ENCODE peak calls at places on chromosomes 7 and 10, in six cellular contexts. K is transverse colon; D is activated CD8-positive, alpha-beta T cell treated with anti-CD3 and anti-CD28 coated beads for 36 hours; F is endothelial cell; Z is coronary artery; E is activated gamma-delta T cell treated with anti-CD3 and anti-CD28 coated beads, Interleukin-2, amount 50 U/mL, for 16 hours. S is an unnamed sample.
A peak's percentile ranks its signal among the peaks of the same experiment; 100 is the strongest.

GRCh38 chr10:131997366-131998049 is 15.8 kb upstream of the BNIP3 start:
- DNase-seq in K (peak; percentile 65), D (no peak), F (peak; percentile 62), Z (no peak), E (no peak), S (no peak)

GRCh38 chr10:84715911-84716310 is 387.5 kb downstream of the CCSER2 start:
- DNase-seq in K (peak; percentile 23), D (peak; percentile 20), F (peak; percentile 72), Z (no peak), E (no peak), S (no peak)

GRCh38 chr7:516606-517456 is 2.8 kb downstream of the PDGFA start:
- DNase-seq in K (peak; percentile 83), D (peak; percentile 62), F (no peak), Z (no peak), E (no peak), S (no peak)

GRCh38 chr7:65219623-65220022 is 154.0 kb upstream of the ZNF92 start:
- DNase-seq in K (no peak), D (no peak), F (no peak), Z (no peak), E (no peak), S (no peak)

GRCh38 chr7:100911484-100911883 is 15.8 kb upstream of the ACHE start:
- DNase-seq in K (peak; percentile 17), D (no peak), F (no peak), Z (no peak), E (no peak), S (no peak)

GRCh38 chr10:44935201-44935960 is 24.2 kb upstream of the RASSF4 start:
- DNase-seq in K (no peak), D (no peak), F (no peak), Z (peak; percentile 81), E (no peak), S (peak; percentile 83)

GRCh38 chr10:97179731-97180366 is 5.9 kb downstream of the SLIT1 start:
- DNase-seq in K (no peak), D (no peak), F (peak; percentile 55), Z (no peak), E (no peak), S (peak; percentile 59)

GRCh38 chr10:71980181-71981023 is 16.2 kb downstream of the CHST3 start:
- DNase-seq in K (no peak), D (no peak), F (no peak), Z (no peak), E (no peak), S (no peak)

GRCh38 chr10:5816170-5816569 is 2.9 kb upstream of the GDI2 start:
- DNase-seq in K (no peak), D (no peak), F (no peak), Z (no peak), E (no peak), S (no peak)

GRCh38 chr10:125779403-125780327 is 4.0 kb upstream of the MMP21 start:
- DNase-seq in K (no peak), D (no peak), F (no peak), Z (peak; percentile 57), E (no peak), S (no peak)

GRCh38 chr7:40986351-40986873 is 716.5 kb downstream of the INHBA start:
- DNase-seq in K (no peak), D (no peak), F (no peak), Z (no peak), E (no peak), S (no peak)

GRCh38 chr10:12351889-12352288 is 2.5 kb downstream of the CAMK1D start:
- DNase-seq in K (no peak), D (no peak), F (no peak), Z (no peak), E (no peak), S (no peak)

GRCh38 chr7:149456770-149457421 is 4.0 kb downstream of the ZNF777 start:
- DNase-seq in K (no peak), D (no peak), F (no peak), Z (no peak), E (no peak), S (no peak)

GRCh38 chr10:47165711-47166404 is 134.1 kb upstream of the GDF10 start:
- DNase-seq in K (peak; percentile 29), D (peak; percentile 59), F (no peak), Z (no peak), E (no peak), S (no peak)

GRCh38 chr10:132187421-132188138 is 832 bp downstream of the DPYSL4 start:
- DNase-seq in K (no peak), D (no peak), F (peak; percentile 28), Z (no peak), E (no peak), S (no peak)

GRCh38 chr7:1737523-1737922 is 67.4 kb downstream of the ELFN1 start:
- DNase-seq in K (no peak), D (no peak), F (no peak), Z (no peak), E (no peak), S (no peak)

GRCh38 chr10:3224241-3224640 is 51.7 kb upstream of the PITRM1 start:
- DNase-seq in K (no peak), D (no peak), F (no peak), Z (no peak), E (no peak), S (no peak)

GRCh38 chr7:132100483-132100882 is 475.8 kb downstream of the PLXNA4 start:
- DNase-seq in K (no peak), D (no peak), F (no peak), Z (no peak), E (no peak), S (no peak)

GRCh38 chr10:16923309-16923708 is 106.1 kb upstream of the RSU1 start:
- DNase-seq in K (no peak), D (no peak), F (no peak), Z (no peak), E (no peak), S (no peak)

S was measured in cardiac septum.